ENCODE peak calls at places on chromosomes 6 and 20, in five cellular contexts. One of them, this sample, is unnamed.

GRCh38 chr6:135976585-135976984 is 125.1 kb downstream of the PDE7B start:
- DNase-seq in H9: no peak
- DNase-seq in psoas muscle: no peak
- DNase-seq in heart left ventricle: no peak
- DNase-seq in A549: no peak
- DNase-seq in this sample: no peak

GRCh38 chr6:65943548-65943947 is 236.5 kb upstream of the EYS start:
- DNase-seq in H9: no peak
- DNase-seq in psoas muscle: no peak
- DNase-seq in heart left ventricle: no peak
- DNase-seq in A549: no peak
- DNase-seq in this sample: no peak

GRCh38 chr6:134317471-134318131 is at the start of gene SGK1:
- DNase-seq in H9: peak; percentile 65
- DNase-seq in psoas muscle: no peak
- DNase-seq in heart left ventricle: no peak
- DNase-seq in A549: no peak
- DNase-seq in this sample: peak; percentile 36

GRCh38 chr6:120869397-120869796 is 464.9 kb downstream of the TBC1D32 start:
- DNase-seq in psoas muscle: no peak
- DNase-seq in heart left ventricle: no peak
- DNase-seq in H9: peak; percentile 26
- DNase-seq in A549: no peak
- DNase-seq in this sample: no peak

GRCh38 chr6:81465859-81466258 is 286.6 kb downstream of the TENT5A start:
- DNase-seq in psoas muscle: no peak
- DNase-seq in H9: no peak
- DNase-seq in heart left ventricle: no peak
- DNase-seq in A549: no peak
- DNase-seq in this sample: peak; percentile 30

GRCh38 chr20:44411020-44411756 is 55.7 kb downstream of the HNF4A start:
- DNase-seq in H9: no peak
- DNase-seq in heart left ventricle: no peak
- DNase-seq in psoas muscle: no peak
- DNase-seq in A549: no peak
- DNase-seq in this sample: peak; percentile 96

GRCh38 chr20:50898475-50898874 is 32.8 kb downstream of the ADNP start:
- DNase-seq in A549: no peak
- DNase-seq in psoas muscle: no peak
- DNase-seq in H9: no peak
- DNase-seq in heart left ventricle: no peak
- DNase-seq in this sample: no peak

GRCh38 chr20:46808565-46808964 is 86.1 kb upstream of the EYA2 start:
- DNase-seq in H9: no peak
- DNase-seq in A549: no peak
- DNase-seq in psoas muscle: no peak
- DNase-seq in heart left ventricle: no peak
- DNase-seq in this sample: no peak

GRCh38 chr6:82040405-82041221 is 206.9 kb downstream of the IBTK start:
- DNase-seq in psoas muscle: no peak
- DNase-seq in A549: peak; percentile 6
- DNase-seq in heart left ventricle: peak; percentile 31
- DNase-seq in H9: peak; percentile 60
- DNase-seq in this sample: peak; percentile 70

GRCh38 chr20:20755227-20755626 is 42.8 kb upstream of the RALGAPA2 start:
- DNase-seq in A549: no peak
- DNase-seq in H9: no peak
- DNase-seq in heart left ventricle: no peak
- DNase-seq in psoas muscle: no peak
- DNase-seq in this sample: no peak

GRCh38 chr20:59350330-59351147 is 50.1 kb downstream of the EDN3 start:
- DNase-seq in H9: no peak
- DNase-seq in psoas muscle: no peak
- DNase-seq in A549: peak; percentile 74
- DNase-seq in heart left ventricle: no peak
- DNase-seq in this sample: no peak

GRCh38 chr20:57473246-57474042 is 51.5 kb downstream of the CTCFL start:
- DNase-seq in psoas muscle: no peak
- DNase-seq in heart left ventricle: no peak
- DNase-seq in H9: no peak
- DNase-seq in A549: no peak
- DNase-seq in this sample: no peak
- TF ChIP-seq CTCF in psoas muscle: peak; percentile 7
- TF ChIP-seq CTCF in heart left ventricle: no peak
- TF ChIP-seq CTCF in H9: peak; percentile 29
- TF ChIP-seq CTCF in A549: no peak
- TF ChIP-seq CTCF in this sample: no peak

GRCh38 chr6:39997101-39997635 is 62.9 kb upstream of the MOCS1 start:
- DNase-seq in A549: no peak
- DNase-seq in heart left ventricle: no peak
- DNase-seq in psoas muscle: no peak
- DNase-seq in H9: no peak
- DNase-seq in this sample: no peak

GRCh38 chr6:39999006-39999867 is 65.0 kb upstream of the MOCS1 start:
- DNase-seq in H9: no peak
- DNase-seq in heart left ventricle: no peak
- DNase-seq in psoas muscle: no peak
- DNase-seq in A549: no peak
- DNase-seq in this sample: no peak

GRCh38 chr6:39998126-39998525 is 63.9 kb upstream of the MOCS1 start:
- DNase-seq in heart left ventricle: no peak
- DNase-seq in A549: no peak
- DNase-seq in psoas muscle: no peak
- DNase-seq in H9: no peak
- DNase-seq in this sample: no peak

GRCh38 chr6:39992861-39993622 is 58.8 kb upstream of the MOCS1 start:
- DNase-seq in heart left ventricle: no peak
- DNase-seq in H9: no peak
- DNase-seq in psoas muscle: no peak
- DNase-seq in A549: no peak
- DNase-seq in this sample: no peak

GRCh38 chr6:39995633-39996032 is 61.4 kb upstream of the MOCS1 start:
- DNase-seq in psoas muscle: no peak
- DNase-seq in H9: no peak
- DNase-seq in heart left ventricle: no peak
- DNase-seq in A549: no peak
- DNase-seq in this sample: no peak
- H3K9me3 ChIP-seq in psoas muscle: peaks cover 15% of the 10 kb centered on the region
- H3K9me3 ChIP-seq in H9: peaks cover 36% of the 10 kb centered on the region
- H3K9me3 ChIP-seq in heart left ventricle: peaks cover 12% of the 10 kb centered on the region
- H3K9me3 ChIP-seq in A549: no peaks in the 10 kb centered on the region
- H3K9me3 ChIP-seq in this sample: peaks cover 28% of the 10 kb centered on the region

DNA sequence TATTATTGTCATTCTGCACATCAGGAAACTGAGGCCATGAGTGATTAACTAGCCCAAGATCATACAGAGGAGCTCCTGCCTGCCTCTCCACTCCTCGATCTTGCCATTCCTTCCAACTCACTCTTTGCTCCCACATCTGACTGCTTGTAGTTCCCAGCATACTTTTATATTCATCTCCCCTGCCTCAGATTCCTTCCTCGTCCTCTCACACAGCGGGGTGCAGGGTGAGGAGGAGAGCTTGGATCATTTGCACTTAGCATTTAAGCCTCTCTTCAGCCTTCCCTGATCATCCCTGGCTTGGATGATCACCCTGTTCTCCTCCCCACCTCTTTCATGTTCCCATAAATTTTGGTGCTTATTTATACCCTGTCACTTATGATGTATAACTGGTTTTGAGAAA is 515.1 kb upstream of the SOX4 start:
- DNase-seq in H9: no peak
- DNase-seq in A549: no peak
- DNase-seq in heart left ventricle: no peak
- DNase-seq in psoas muscle: no peak
- DNase-seq in this sample: no peak
- H3K4me1 ChIP-seq in H9: peaks cover 5% of the 10 kb centered on the region
- H3K4me1 ChIP-seq in A549: no peaks in the 10 kb centered on the region
- H3K4me1 ChIP-seq in heart left ventricle: no peaks in the 10 kb centered on the region
- H3K4me1 ChIP-seq in psoas muscle: no peaks in the 10 kb centered on the region
- H3K4me1 ChIP-seq in this sample: peaks cover 27% of the 10 kb centered on the region

DNA sequence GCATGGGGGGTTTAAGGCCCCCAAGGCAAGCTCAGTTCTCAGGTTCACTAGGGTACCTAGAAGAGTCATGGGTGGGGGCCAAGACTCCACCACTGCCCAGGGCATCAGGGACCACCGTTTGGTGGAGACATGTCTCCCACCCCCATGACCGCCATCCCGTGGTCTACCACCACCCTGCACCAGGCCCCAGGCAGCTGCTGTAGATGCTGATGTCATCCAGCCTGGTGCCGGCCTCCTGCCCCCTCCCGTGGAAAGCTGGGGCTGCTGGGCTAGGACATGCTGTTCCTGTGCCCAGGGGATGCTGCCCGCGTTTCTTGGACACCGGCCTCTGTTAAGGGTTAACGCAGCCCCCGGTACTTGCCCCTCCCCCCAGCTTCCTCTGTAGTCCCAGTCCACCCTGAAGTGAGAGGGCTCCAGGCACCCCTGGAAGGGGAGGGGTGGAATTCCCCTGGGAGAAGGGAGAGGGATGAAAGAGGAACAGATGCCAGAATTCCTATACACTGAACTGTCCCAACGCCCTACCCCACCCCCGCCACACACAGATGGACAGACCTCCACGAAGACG is 587 bp downstream of the IP6K3 start:
- DNase-seq in heart left ventricle: peak; percentile 94
- DNase-seq in A549: peak; percentile 13
- DNase-seq in H9: peak; percentile 46
- DNase-seq in psoas muscle: peak; percentile 96
- DNase-seq in this sample: no peak
- TF ChIP-seq CTCF in heart left ventricle: peak; percentile 6
- TF ChIP-seq CTCF in A549: no peak
- TF ChIP-seq CTCF in H9: no peak
- TF ChIP-seq CTCF in psoas muscle: no peak
- TF ChIP-seq CTCF in this sample: no peak

DNA sequence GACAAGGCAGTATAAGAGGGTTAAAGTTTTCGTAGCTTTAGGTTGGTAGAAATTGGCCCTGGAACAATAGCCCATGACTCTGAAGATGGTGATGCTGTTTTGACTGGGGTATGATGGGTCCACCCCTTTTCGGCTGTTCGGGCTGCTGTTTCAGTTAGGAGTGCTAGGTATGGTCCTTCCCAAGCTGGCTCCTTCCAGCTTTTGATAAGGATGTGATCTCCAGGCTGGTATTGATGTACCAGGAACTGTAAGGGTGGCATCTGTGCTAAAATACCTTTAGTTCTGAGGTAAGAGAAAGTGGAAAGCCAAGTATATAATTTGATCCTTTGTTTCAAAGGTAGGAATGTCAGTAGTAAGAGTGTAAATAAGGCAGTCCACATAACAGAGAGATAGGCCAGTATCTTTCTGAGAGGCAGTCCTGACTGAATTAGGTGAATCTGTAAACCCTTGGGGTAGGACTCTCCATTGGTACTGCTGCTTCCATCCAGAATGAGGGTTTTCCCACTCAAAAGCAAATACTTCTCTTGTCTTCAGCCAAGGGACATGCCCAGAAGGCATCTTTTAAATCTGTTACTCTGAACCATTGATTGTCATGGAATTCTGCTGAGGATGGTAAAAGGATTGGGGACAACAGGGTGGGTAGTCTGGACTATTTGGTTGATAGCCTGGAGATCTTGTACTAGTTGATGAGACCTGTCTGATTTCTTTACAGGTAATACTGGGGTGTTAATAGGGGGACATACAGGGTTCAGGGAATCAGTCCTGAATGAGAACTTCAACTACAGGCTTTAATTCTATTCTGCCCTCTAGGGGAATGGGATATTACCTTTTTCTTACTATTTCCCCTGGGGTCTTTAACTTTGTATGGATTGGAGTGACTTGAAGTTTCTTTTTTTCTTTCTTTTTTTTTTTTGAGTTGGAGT is 6.1 kb upstream of the ZNFX1 start:
- DNase-seq in heart left ventricle: no peak
- DNase-seq in psoas muscle: no peak
- DNase-seq in A549: no peak
- DNase-seq in H9: no peak
- DNase-seq in this sample: peak; percentile 44
- H3K9me3 ChIP-seq in heart left ventricle: peaks cover 17% of the 10 kb centered on the region
- H3K9me3 ChIP-seq in psoas muscle: peaks cover 15% of the 10 kb centered on the region
- H3K9me3 ChIP-seq in A549: peaks cover 9% of the 10 kb centered on the region
- H3K9me3 ChIP-seq in H9: no peaks in the 10 kb centered on the region
- H3K9me3 ChIP-seq in this sample: peaks cover 75% of the 10 kb centered on the region